ENCODE peak calls at places on chromosomes 7 and 10, in eight cellular contexts. One of them, this sample, is unnamed.
A peak's percentile ranks its signal among the peaks of the same experiment; 100 is the strongest.

GRCh38 chr10:133117688-133118071 is 30.0 kb downstream of the ADGRA1 start:
- DNase-seq in type B pancreatic cell: no peak
- DNase-seq in tibial artery: no peak
- DNase-seq in spleen: peak; percentile 41
- DNase-seq in A549: no peak
- DNase-seq in AG04449: no peak
- DNase-seq in adrenal gland: peak; percentile 91
- DNase-seq in HCT116: no peak
- DNase-seq in this sample: no peak

GRCh38 chr7:149090397-149091195 is at the start of gene ZNF786:
- DNase-seq in type B pancreatic cell: peak; percentile 92
- DNase-seq in tibial artery: peak; percentile 91
- DNase-seq in spleen: peak; percentile 98
- DNase-seq in A549: peak; percentile 78
- DNase-seq in AG04449: no peak
- DNase-seq in adrenal gland: peak; percentile 90
- DNase-seq in HCT116: peak; percentile 62
- DNase-seq in this sample: peak; percentile 87

GRCh38 chr10:117929321-117930067 is 117.2 kb downstream of the RAB11FIP2 start:
- DNase-seq in type B pancreatic cell: no peak
- DNase-seq in tibial artery: no peak
- DNase-seq in spleen: no peak
- DNase-seq in A549: no peak
- DNase-seq in AG04449: no peak
- DNase-seq in adrenal gland: no peak
- DNase-seq in HCT116: no peak
- DNase-seq in this sample: no peak

GRCh38 chr7:50625360-50625759 is 60.2 kb upstream of the DDC start:
- DNase-seq in type B pancreatic cell: no peak
- DNase-seq in tibial artery: no peak
- DNase-seq in spleen: no peak
- DNase-seq in A549: no peak
- DNase-seq in AG04449: no peak
- DNase-seq in adrenal gland: no peak
- DNase-seq in HCT116: no peak
- DNase-seq in this sample: no peak

GRCh38 chr7:151199196-151199874 is 11.0 kb downstream of the H2BK1 start:
- DNase-seq in type B pancreatic cell: no peak
- DNase-seq in tibial artery: no peak
- DNase-seq in spleen: no peak
- DNase-seq in A549: no peak
- DNase-seq in AG04449: no peak
- DNase-seq in adrenal gland: no peak
- DNase-seq in HCT116: no peak
- DNase-seq in this sample: no peak

GRCh38 chr10:12435348-12435747 is 86.0 kb downstream of the CAMK1D start:
- DNase-seq in type B pancreatic cell: no peak
- DNase-seq in tibial artery: no peak
- DNase-seq in spleen: no peak
- DNase-seq in A549: no peak
- DNase-seq in AG04449: no peak
- DNase-seq in adrenal gland: no peak
- DNase-seq in HCT116: no peak
- DNase-seq in this sample: no peak

GRCh38 chr7:140349172-140349771 is 49.1 kb downstream of the SLC37A3 start:
- DNase-seq in type B pancreatic cell: no peak
- DNase-seq in tibial artery: no peak
- DNase-seq in spleen: no peak
- DNase-seq in A549: no peak
- DNase-seq in AG04449: no peak
- DNase-seq in adrenal gland: no peak
- DNase-seq in HCT116: no peak
- DNase-seq in this sample: no peak

GRCh38 chr10:45473126-45473525 is 99.1 kb downstream of the ALOX5 start:
- DNase-seq in type B pancreatic cell: no peak
- DNase-seq in tibial artery: no peak
- DNase-seq in spleen: no peak
- DNase-seq in A549: no peak
- DNase-seq in AG04449: no peak
- DNase-seq in adrenal gland: peak; percentile 71
- DNase-seq in HCT116: no peak
- DNase-seq in this sample: peak; percentile 51

GRCh38 chr7:43291789-43292188 is 179.3 kb downstream of the HECW1 start:
- DNase-seq in type B pancreatic cell: no peak
- DNase-seq in tibial artery: no peak
- DNase-seq in spleen: no peak
- DNase-seq in A549: no peak
- DNase-seq in AG04449: no peak
- DNase-seq in adrenal gland: no peak
- DNase-seq in HCT116: no peak
- DNase-seq in this sample: no peak

GRCh38 chr10:73648975-73649829 is 6.6 kb downstream of the SYNPO2L start:
- DNase-seq in type B pancreatic cell: no peak
- DNase-seq in tibial artery: no peak
- DNase-seq in spleen: no peak
- DNase-seq in A549: no peak
- DNase-seq in AG04449: no peak
- DNase-seq in adrenal gland: no peak
- DNase-seq in HCT116: no peak
- DNase-seq in this sample: no peak

GRCh38 chr10:811781-812180 is 119.7 kb downstream of the LARP4B start:
- DNase-seq in type B pancreatic cell: no peak
- DNase-seq in tibial artery: no peak
- DNase-seq in spleen: no peak
- DNase-seq in A549: no peak
- DNase-seq in AG04449: no peak
- DNase-seq in adrenal gland: no peak
- DNase-seq in HCT116: no peak
- DNase-seq in this sample: no peak

GRCh38 chr10:62503871-62504270 is 129.7 kb downstream of the ZNF365 start:
- DNase-seq in type B pancreatic cell: no peak
- DNase-seq in tibial artery: no peak
- DNase-seq in spleen: no peak
- DNase-seq in A549: no peak
- DNase-seq in AG04449: no peak
- DNase-seq in adrenal gland: no peak
- DNase-seq in HCT116: no peak
- DNase-seq in this sample: no peak

GRCh38 chr10:61618388-61618961 is 44.3 kb upstream of the CABCOCO1 start:
- DNase-seq in type B pancreatic cell: no peak
- DNase-seq in tibial artery: no peak
- DNase-seq in spleen: no peak
- DNase-seq in A549: no peak
- DNase-seq in AG04449: no peak
- DNase-seq in adrenal gland: no peak
- DNase-seq in HCT116: no peak
- DNase-seq in this sample: no peak

GRCh38 chr7:152477079-152477478 is 41.3 kb upstream of the KMT2C start:
- DNase-seq in type B pancreatic cell: no peak
- DNase-seq in tibial artery: no peak
- DNase-seq in spleen: no peak
- DNase-seq in A549: no peak
- DNase-seq in AG04449: no peak
- DNase-seq in adrenal gland: no peak
- DNase-seq in HCT116: no peak
- DNase-seq in this sample: no peak

GRCh38 chr7:112362796-112363195 is 87.5 kb upstream of the IFRD1 start:
- DNase-seq in type B pancreatic cell: no peak
- DNase-seq in tibial artery: no peak
- DNase-seq in spleen: no peak
- DNase-seq in A549: no peak
- DNase-seq in AG04449: no peak
- DNase-seq in adrenal gland: no peak
- DNase-seq in HCT116: no peak
- DNase-seq in this sample: no peak

GRCh38 chr10:87092861-87093460 is 1.7 kb downstream of the GLUD1 start:
- DNase-seq in type B pancreatic cell: no peak
- DNase-seq in tibial artery: no peak
- DNase-seq in spleen: no peak
- DNase-seq in A549: no peak
- DNase-seq in AG04449: no peak
- DNase-seq in adrenal gland: no peak
- DNase-seq in HCT116: no peak
- DNase-seq in this sample: peak; percentile 28
- TF ChIP-seq CTCF in type B pancreatic cell: no peak
- TF ChIP-seq CTCF in tibial artery: no peak
- TF ChIP-seq CTCF in spleen: no peak
- TF ChIP-seq CTCF in A549: no peak
- TF ChIP-seq CTCF in AG04449: no peak
- TF ChIP-seq CTCF in adrenal gland: no peak
- TF ChIP-seq CTCF in HCT116: no peak
- TF ChIP-seq CTCF in this sample: no peak

GRCh38 chr7:6107924-6108323 is 76.7 kb downstream of the ANKRD61 start:
- DNase-seq in type B pancreatic cell: no peak
- DNase-seq in tibial artery: no peak
- DNase-seq in spleen: no peak
- DNase-seq in A549: no peak
- DNase-seq in AG04449: no peak
- DNase-seq in adrenal gland: no peak
- DNase-seq in HCT116: no peak
- DNase-seq in this sample: no peak

GRCh38 chr7:6111041-6111440 is 79.9 kb downstream of the ANKRD61 start:
- DNase-seq in type B pancreatic cell: no peak
- DNase-seq in tibial artery: no peak
- DNase-seq in spleen: no peak
- DNase-seq in A549: no peak
- DNase-seq in AG04449: no peak
- DNase-seq in adrenal gland: peak; percentile 24
- DNase-seq in HCT116: no peak
- DNase-seq in this sample: no peak

GRCh38 chr7:6106140-6106904 is 75.1 kb downstream of the ANKRD61 start:
- DNase-seq in type B pancreatic cell: no peak
- DNase-seq in tibial artery: no peak
- DNase-seq in spleen: no peak
- DNase-seq in A549: no peak
- DNase-seq in AG04449: no peak
- DNase-seq in adrenal gland: peak; percentile 53
- DNase-seq in HCT116: peak; percentile 71
- DNase-seq in this sample: peak; percentile 25
- TF ChIP-seq CTCF in type B pancreatic cell: no peak
- TF ChIP-seq CTCF in tibial artery: peak; percentile 20
- TF ChIP-seq CTCF in spleen: no peak
- TF ChIP-seq CTCF in A549: peak; percentile 43
- TF ChIP-seq CTCF in AG04449: peak; percentile 8
- TF ChIP-seq CTCF in adrenal gland: peak; percentile 37
- TF ChIP-seq CTCF in HCT116: peak; percentile 44
- TF ChIP-seq CTCF in this sample: peak; percentile 39

GRCh38 chr7:120091807-120092206 is 181.2 kb upstream of the KCND2 start:
- DNase-seq in type B pancreatic cell: no peak
- DNase-seq in tibial artery: no peak
- DNase-seq in spleen: no peak
- DNase-seq in A549: no peak
- DNase-seq in AG04449: no peak
- DNase-seq in adrenal gland: no peak
- DNase-seq in HCT116: no peak
- DNase-seq in this sample: no peak

GRCh38 chr7:120089968-120090367 is 183.0 kb upstream of the KCND2 start:
- DNase-seq in type B pancreatic cell: no peak
- DNase-seq in tibial artery: no peak
- DNase-seq in spleen: no peak
- DNase-seq in A549: no peak
- DNase-seq in AG04449: no peak
- DNase-seq in adrenal gland: peak; percentile 68
- DNase-seq in HCT116: peak; percentile 2
- DNase-seq in this sample: no peak
- TF ChIP-seq CTCF in type B pancreatic cell: no peak
- TF ChIP-seq CTCF in tibial artery: no peak
- TF ChIP-seq CTCF in spleen: no peak
- TF ChIP-seq CTCF in A549: no peak
- TF ChIP-seq CTCF in AG04449: peak; percentile 7
- TF ChIP-seq CTCF in adrenal gland: peak; percentile 41
- TF ChIP-seq CTCF in HCT116: peak; percentile 4
- TF ChIP-seq CTCF in this sample: no peak

GRCh38 chr7:99631311-99632109 is 14.8 kb downstream of the ZSCAN25 start:
- DNase-seq in type B pancreatic cell: no peak
- DNase-seq in tibial artery: no peak
- DNase-seq in spleen: no peak
- DNase-seq in A549: peak; percentile 48
- DNase-seq in AG04449: no peak
- DNase-seq in adrenal gland: peak; percentile 67
- DNase-seq in HCT116: no peak
- DNase-seq in this sample: peak; percentile 46
- TF ChIP-seq CTCF in type B pancreatic cell: peak; percentile 45
- TF ChIP-seq CTCF in tibial artery: no peak
- TF ChIP-seq CTCF in spleen: no peak
- TF ChIP-seq CTCF in A549: peak; percentile 63
- TF ChIP-seq CTCF in AG04449: no peak
- TF ChIP-seq CTCF in adrenal gland: peak; percentile 40
- TF ChIP-seq CTCF in HCT116: no peak
- TF ChIP-seq CTCF in this sample: peak; percentile 28

GRCh38 chr7:130277763-130278643 is 11.3 kb downstream of the CPA2 start:
- DNase-seq in type B pancreatic cell: no peak
- DNase-seq in tibial artery: peak; percentile 79
- DNase-seq in spleen: no peak
- DNase-seq in A549: peak; percentile 26
- DNase-seq in AG04449: no peak
- DNase-seq in adrenal gland: peak; percentile 86
- DNase-seq in HCT116: peak; percentile 44
- DNase-seq in this sample: peak; percentile 76
- TF ChIP-seq CTCF in type B pancreatic cell: peak; percentile 68
- TF ChIP-seq CTCF in tibial artery: peak; percentile 69
- TF ChIP-seq CTCF in spleen: peak; percentile 51
- TF ChIP-seq CTCF in A549: peak; percentile 39
- TF ChIP-seq CTCF in AG04449: peak; percentile 38
- TF ChIP-seq CTCF in adrenal gland: peak; percentile 65
- TF ChIP-seq CTCF in HCT116: peak; percentile 70
- TF ChIP-seq CTCF in this sample: peak; percentile 34

GRCh38 chr10:127813290-127813689 is 76.3 kb downstream of the FOXI2 start:
- DNase-seq in type B pancreatic cell: no peak
- DNase-seq in tibial artery: no peak
- DNase-seq in spleen: no peak
- DNase-seq in A549: no peak
- DNase-seq in AG04449: no peak
- DNase-seq in adrenal gland: no peak
- DNase-seq in HCT116: peak; percentile 16
- DNase-seq in this sample: no peak

GRCh38 chr10:127815147-127815546 is 77.6 kb downstream of the CLRN3 start:
- DNase-seq in type B pancreatic cell: no peak
- DNase-seq in tibial artery: no peak
- DNase-seq in spleen: no peak
- DNase-seq in A549: no peak
- DNase-seq in AG04449: no peak
- DNase-seq in adrenal gland: no peak
- DNase-seq in HCT116: no peak
- DNase-seq in this sample: no peak
- TF ChIP-seq CTCF in type B pancreatic cell: peak; percentile 65
- TF ChIP-seq CTCF in tibial artery: no peak
- TF ChIP-seq CTCF in spleen: no peak
- TF ChIP-seq CTCF in A549: no peak
- TF ChIP-seq CTCF in AG04449: no peak
- TF ChIP-seq CTCF in adrenal gland: no peak
- TF ChIP-seq CTCF in HCT116: peak; percentile 41
- TF ChIP-seq CTCF in this sample: no peak